ENCODE peak calls at places on chromosome 6, in nine cellular contexts. A, M, V, F, K, L, G, N and O are unnamed samples.

GRCh38 chr6:30804333-30804732 is 60.0 kb upstream of the IER3 start:
- DNase-seq in A (no peak), M (no peak), V (no peak), F (no peak), K (no peak), L (no peak), G (no peak), N (no peak), O (no peak)

GRCh38 chr6:86937219-86938079 is at the start of gene HTR1E:
- DNase-seq in A (no peak), M (peak; percentile 22), V (no peak), F (no peak), K (peak; percentile 9), L (no peak), G (peak; percentile 75), N (peak; percentile 54), O (no peak)

GRCh38 chr6:47420394-47421371 is 56.9 kb upstream of the CD2AP start:
- DNase-seq in A (no peak), M (peak; percentile 20), V (no peak), F (no peak), K (no peak), L (no peak), G (no peak), N (no peak), O (no peak)

GRCh38 chr6:105929626-105930025 is 156.5 kb upstream of the PRDM1 start:
- DNase-seq in A (no peak), M (no peak), V (no peak), F (no peak), K (no peak), L (no peak), G (no peak), N (no peak), O (no peak)

GRCh38 chr6:41073968-41074691 is 1.4 kb downstream of the NFYA start:
- DNase-seq in A (no peak), M (peak; percentile 45), V (no peak), F (no peak), K (no peak), L (no peak), G (no peak), N (peak; percentile 14), O (no peak)

GRCh38 chr6:154683756-154684523 is 49.3 kb upstream of the SCAF8 start:
- DNase-seq in A (no peak), M (peak; percentile 41), V (no peak), F (no peak), K (no peak), L (no peak), G (no peak), N (no peak), O (no peak)

GRCh38 chr6:87755697-87756671 is 54.0 kb upstream of the AKIRIN2 start:
- DNase-seq in A (no peak), M (peak; percentile 4), V (no peak), F (no peak), K (no peak), L (no peak), G (no peak), N (peak; percentile 50), O (no peak)

GRCh38 chr6:117498159-117498558 is 15.7 kb downstream of the DCBLD1 start:
- DNase-seq in A (peak; percentile 29), M (peak; percentile 84), V (no peak), F (no peak), K (no peak), L (peak; percentile 40), G (no peak), N (peak; percentile 68), O (no peak)

GRCh38 chr6:30399390-30400058 is 54.6 kb downstream of the RPP21 start:
- DNase-seq in A (no peak), M (peak; percentile 22), V (no peak), F (no peak), K (no peak), L (no peak), G (no peak), N (no peak), O (no peak)

GRCh38 chr6:67883500-67884366 is 751.3 kb upstream of the ADGRB3 start:
- DNase-seq in A (no peak), M (no peak), V (no peak), F (no peak), K (no peak), L (no peak), G (no peak), N (no peak), O (no peak)

GRCh38 chr6:44012078-44012493 is 115.2 kb downstream of the MRPL14 start:
- DNase-seq in A (peak; percentile 56), M (peak; percentile 98), V (no peak), F (no peak), K (no peak), L (peak; percentile 71), G (no peak), N (no peak), O (peak; percentile 23)

GRCh38 chr6:157631838-157632237 is 191.2 kb upstream of the SNX9 start:
- DNase-seq in A (no peak), M (no peak), V (no peak), F (no peak), K (no peak), L (no peak), G (no peak), N (no peak), O (no peak)

GRCh38 chr6:99588618-99589289 is 17.9 kb upstream of the PRDM13 start:
- DNase-seq in A (peak; percentile 12), M (peak; percentile 79), V (peak; percentile 88), F (peak; percentile 46), K (peak; percentile 72), L (no peak), G (peak; percentile 72), N (peak; percentile 82), O (no peak)

GRCh38 chr6:75275067-75275466 is 9.5 kb downstream of the TMEM30A start:
- DNase-seq in A (peak; percentile 61), M (peak; percentile 93), V (no peak), F (no peak), K (no peak), L (peak; percentile 77), G (no peak), N (no peak), O (no peak)

GRCh38 chr6:92044312-92044711 is 1375.0 kb downstream of the EPHA7 start:
- DNase-seq in A (no peak), M (no peak), V (no peak), F (no peak), K (no peak), L (no peak), G (no peak), N (no peak), O (no peak)

GRCh38 chr6:123042412-123042811 is 46.4 kb downstream of the CLVS2 start:
- DNase-seq in A (no peak), M (no peak), V (no peak), F (no peak), K (no peak), L (no peak), G (no peak), N (no peak), O (no peak)

GRCh38 chr6:1385129-1386042 is 4.0 kb upstream of the FOXF2 start:
- DNase-seq in A (no peak), M (no peak), V (no peak), F (no peak), K (no peak), L (no peak), G (no peak), N (no peak), O (no peak)

GRCh38 chr6:37669306-37669705 is 28.4 kb downstream of the MDGA1 start:
- DNase-seq in A (no peak), M (peak; percentile 40), V (no peak), F (no peak), K (no peak), L (no peak), G (no peak), N (no peak), O (no peak)

GRCh38 chr6:91132461-91132860 is 545.6 kb upstream of the MAP3K7 start:
- DNase-seq in A (no peak), M (no peak), V (no peak), F (no peak), K (no peak), L (no peak), G (no peak), N (peak; percentile 72), O (no peak)